ENCODE peak calls at places on chromosomes 16 and 17, in six cellular contexts. C is AG09319, G is brain microvascular endothelial cell, K is 8988T, I is NCI-H748 treated with DMSO at 0.1 percent for 48 hours, H is heart right ventricle. A is an unnamed sample.

GRCh38 chr17:45584092-45585036 is 93.8 kb upstream of the PLEKHM1 start:
- DNase-seq in C (no peak), G (peak; percentile 36), K (peak; percentile 33), I (no peak), H (peak; percentile 47), A (peak; percentile 87)

GRCh38 chr16:26645629-26646028 is 421.1 kb upstream of the C16orf82 start:
- DNase-seq in C (no peak), G (no peak), K (no peak), I (no peak), H (no peak), A (no peak)

GRCh38 chr17:39208893-39209292 is 8.8 kb downstream of the RPL19 start:
- DNase-seq in C (no peak), G (no peak), K (no peak), I (no peak), H (no peak), A (no peak)

GRCh38 chr17:17890773-17891759 is 54.3 kb upstream of the SREBF1 start:
- DNase-seq in C (no peak), G (peak; percentile 68), K (peak; percentile 76), I (no peak), H (peak; percentile 38), A (no peak)

GRCh38 chr16:85863384-85863774 is 35.6 kb upstream of the IRF8 start:
- DNase-seq in C (no peak), G (no peak), K (no peak), I (no peak), H (no peak), A (no peak)

GRCh38 chr17:42781639-42782401 is 1.4 kb downstream of the WNK4 start:
- DNase-seq in C (no peak), G (no peak), K (no peak), I (no peak), H (no peak), A (no peak)

GRCh38 chr17:74150428-74151025 is 53.0 kb upstream of the RPL38 start:
- DNase-seq in C (no peak), G (no peak), K (no peak), I (no peak), H (no peak), A (no peak)

GRCh38 chr16:4272114-4272954 is 489 bp downstream of the TFAP4 start:
- DNase-seq in C (no peak), G (no peak), K (peak; percentile 67), I (peak; percentile 32), H (peak; percentile 55), A (peak; percentile 86)

GRCh38 chr16:83835972-83836566 is 28.3 kb downstream of the HSBP1 start:
- DNase-seq in C (peak; percentile 44), G (peak; percentile 59), K (no peak), I (peak; percentile 15), H (no peak), A (no peak)

GRCh38 chr16:3045758-3046505 is 429 bp upstream of the MMP25 start:
- DNase-seq in C (no peak), G (no peak), K (peak; percentile 73), I (no peak), H (no peak), A (peak; percentile 85)

GRCh38 chr17:31562447-31562846 is 171.0 kb downstream of the RAB11FIP4 start:
- DNase-seq in C (no peak), G (no peak), K (no peak), I (no peak), H (no peak), A (no peak)

GRCh38 chr17:55433029-55433628 is 11.5 kb upstream of the MMD start:
- DNase-seq in C (no peak), G (no peak), K (no peak), I (no peak), H (no peak), A (no peak)

GRCh38 chr17:78051186-78051972 is 77.2 kb downstream of the TMC6 start:
- DNase-seq in C (no peak), G (no peak), K (no peak), I (no peak), H (no peak), A (no peak)

GRCh38 chr17:41691031-41691777 is 2.5 kb downstream of the EIF1 start:
- DNase-seq in C (no peak), G (no peak), K (no peak), I (no peak), H (no peak), A (no peak)

GRCh38 chr16:57042157-57043111 is 49.9 kb upstream of the CPNE2 start:
- DNase-seq in C (no peak), G (no peak), K (no peak), I (no peak), H (no peak), A (peak; percentile 77)

GRCh38 chr16:11909653-11910551 is 5.9 kb downstream of the GSPT1 start:
- DNase-seq in C (peak; percentile 38), G (no peak), K (no peak), I (no peak), H (no peak), A (no peak)

GRCh38 chr16:69566437-69567030 is 768 bp downstream of the NFAT5 start:
- DNase-seq in C (peak; percentile 28), G (peak; percentile 44), K (peak; percentile 42), I (no peak), H (peak; percentile 58), A (peak; percentile 81)

GRCh38 chr17:8126306-8127066 is 2.6 kb upstream of the HES7 start:
- DNase-seq in C (no peak), G (no peak), K (no peak), I (peak; percentile 90), H (peak; percentile 63), A (peak; percentile 81)

GRCh38 chr16:9755076-9755475 is 427.2 kb downstream of the GRIN2A start:
- DNase-seq in C (no peak), G (no peak), K (no peak), I (no peak), H (no peak), A (no peak)

GRCh38 chr16:89478576-89479221 is 11.7 kb downstream of the ANKRD11 start:
- DNase-seq in C (no peak), G (no peak), K (no peak), I (no peak), H (no peak), A (no peak)

GRCh38 chr17:49111934-49112333 is 20.6 kb upstream of the B4GALNT2 start:
- DNase-seq in C (no peak), G (no peak), K (no peak), I (no peak), H (no peak), A (no peak)

GRCh38 chr16:11395008-11395948 is 50.0 kb downstream of the RMI2 start:
- DNase-seq in C (no peak), G (no peak), K (no peak), I (no peak), H (no peak), A (peak; percentile 57)

GRCh38 chr17:74790206-74791066 is 14.3 kb upstream of the NAT9 start:
- DNase-seq in C (no peak), G (no peak), K (no peak), I (no peak), H (no peak), A (no peak)

GRCh38 chr16:86882586-86883280 is 304.4 kb downstream of the FOXL1 start:
- DNase-seq in C (peak; percentile 25), G (peak; percentile 74), K (no peak), I (no peak), H (peak; percentile 52), A (peak; percentile 76)